ENCODE peak calls at places on chromosomes 1 and 21, in six cellular contexts. F is IMR-90, X is breast epithelium, O is vagina, J is heart left ventricle, A is uterus. W is an unnamed sample.

GRCh38 chr1:57067863-57068262 is 102.0 kb upstream of the C8B start:
- DNase-seq in F (no peak), X (no peak), O (no peak), J (peak), A (no peak), W (no peak)

GRCh38 chr1:171441278-171441677 is 44.1 kb upstream of the PRRC2C start:
- DNase-seq in F (peak), X (no peak), O (no peak), J (no peak), A (no peak), W (no peak)

GRCh38 chr1:204267191-204267601 is 53.4 kb upstream of the GOLT1A start:
- DNase-seq in F (no peak), X (no peak), O (no peak), J (no peak), A (no peak), W (no peak)

GRCh38 chr1:27690205-27690604 is 18.2 kb upstream of the IFI6 start:
- DNase-seq in F (no peak), X (no peak), O (no peak), J (no peak), A (no peak), W (no peak)

GRCh38 chr1:204263240-204263848 is 49.6 kb upstream of the GOLT1A start:
- DNase-seq in F (peak), X (no peak), O (no peak), J (no peak), A (no peak), W (no peak)

GRCh38 chr1:26278835-26279597 is 870 bp upstream of the SH3BGRL3 start:
- DNase-seq in F (peak), X (no peak), O (peak), J (no peak), A (no peak), W (no peak)

GRCh38 chr1:45011837-45012638 is at the start of gene UROD:
- DNase-seq in F (peak), X (peak), O (no peak), J (peak), A (peak), W (peak)

GRCh38 chr1:28877132-28877781 is 37.1 kb upstream of the EPB41 start:
- DNase-seq in F (peak), X (peak), O (no peak), J (peak), A (peak), W (no peak)

GRCh38 chr1:10838541-10838940 is 42.1 kb upstream of the CASZ1 start:
- DNase-seq in F (no peak), X (no peak), O (no peak), J (no peak), A (no peak), W (no peak)

GRCh38 chr1:41435570-41436178 is 48.8 kb downstream of the EDN2 start:
- DNase-seq in F (no peak), X (no peak), O (no peak), J (no peak), A (no peak), W (no peak)

GRCh38 chr21:39014751-39015150 is 168.5 kb downstream of the PSMG1 start:
- DNase-seq in F (peak), X (no peak), O (no peak), J (no peak), A (no peak), W (no peak)

GRCh38 chr1:59427784-59428183 is 130.9 kb downstream of the FGGY start:
- DNase-seq in F (no peak), X (no peak), O (no peak), J (no peak), A (no peak), W (no peak)

DNA sequence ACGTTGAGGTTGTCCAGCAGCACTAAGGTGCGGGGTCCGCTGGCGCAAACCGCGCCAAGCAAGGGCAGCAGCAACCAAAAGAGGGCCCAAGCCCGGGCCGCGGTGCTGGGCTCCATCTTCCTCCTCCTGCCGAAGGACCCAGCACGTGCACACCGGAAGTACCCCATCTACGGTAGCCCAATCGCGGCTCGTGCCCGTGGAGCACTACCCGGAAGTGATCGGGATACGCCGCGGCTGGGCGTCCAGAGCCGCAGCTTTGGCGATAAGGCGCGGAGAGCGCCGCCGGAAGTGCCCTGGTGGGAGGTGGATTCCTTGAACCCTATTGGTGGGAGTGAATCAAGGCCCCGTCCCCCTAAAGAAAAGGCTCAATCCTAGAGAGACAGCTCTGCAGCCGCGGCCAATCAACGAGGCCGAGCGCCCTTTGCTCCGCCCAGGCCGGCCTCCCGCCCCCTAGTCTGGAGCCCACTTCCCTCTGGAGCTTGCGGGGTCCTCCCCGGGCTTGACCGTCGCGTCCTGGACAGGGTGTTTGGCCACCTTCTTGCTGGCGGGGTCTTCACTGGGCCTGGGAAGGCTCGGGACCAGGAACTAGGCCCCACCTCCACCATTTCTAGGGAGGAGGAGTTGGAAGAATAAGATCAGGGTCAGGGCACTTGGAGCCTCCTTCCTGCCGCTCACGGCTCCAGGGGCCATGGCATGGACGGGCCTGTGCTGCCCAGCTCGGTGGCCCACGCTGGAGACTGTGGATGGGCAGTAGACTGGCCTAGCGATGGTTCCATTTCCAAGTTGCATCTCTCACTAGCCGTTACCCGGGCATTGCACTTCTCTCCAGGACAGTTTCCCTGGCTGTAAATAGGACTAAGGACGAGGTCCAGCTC is at the start of gene DDOST:
- DNase-seq in F (peak), X (peak), O (no peak), J (peak), A (peak), W (peak)
- TF ChIP-seq POLR2A in F (peak), X (no peak), O (peak), J (no peak), A (peak), W (peak)

GRCh38 chr1:233121947-233122559 is 171.6 kb downstream of the NTPCR start:
- DNase-seq in F (peak), X (no peak), O (no peak), J (no peak), A (no peak), W (no peak)
- TF ChIP-seq POLR2A in F (no peak), X (no peak), O (no peak), J (no peak), A (no peak), W (no peak)

DNA sequence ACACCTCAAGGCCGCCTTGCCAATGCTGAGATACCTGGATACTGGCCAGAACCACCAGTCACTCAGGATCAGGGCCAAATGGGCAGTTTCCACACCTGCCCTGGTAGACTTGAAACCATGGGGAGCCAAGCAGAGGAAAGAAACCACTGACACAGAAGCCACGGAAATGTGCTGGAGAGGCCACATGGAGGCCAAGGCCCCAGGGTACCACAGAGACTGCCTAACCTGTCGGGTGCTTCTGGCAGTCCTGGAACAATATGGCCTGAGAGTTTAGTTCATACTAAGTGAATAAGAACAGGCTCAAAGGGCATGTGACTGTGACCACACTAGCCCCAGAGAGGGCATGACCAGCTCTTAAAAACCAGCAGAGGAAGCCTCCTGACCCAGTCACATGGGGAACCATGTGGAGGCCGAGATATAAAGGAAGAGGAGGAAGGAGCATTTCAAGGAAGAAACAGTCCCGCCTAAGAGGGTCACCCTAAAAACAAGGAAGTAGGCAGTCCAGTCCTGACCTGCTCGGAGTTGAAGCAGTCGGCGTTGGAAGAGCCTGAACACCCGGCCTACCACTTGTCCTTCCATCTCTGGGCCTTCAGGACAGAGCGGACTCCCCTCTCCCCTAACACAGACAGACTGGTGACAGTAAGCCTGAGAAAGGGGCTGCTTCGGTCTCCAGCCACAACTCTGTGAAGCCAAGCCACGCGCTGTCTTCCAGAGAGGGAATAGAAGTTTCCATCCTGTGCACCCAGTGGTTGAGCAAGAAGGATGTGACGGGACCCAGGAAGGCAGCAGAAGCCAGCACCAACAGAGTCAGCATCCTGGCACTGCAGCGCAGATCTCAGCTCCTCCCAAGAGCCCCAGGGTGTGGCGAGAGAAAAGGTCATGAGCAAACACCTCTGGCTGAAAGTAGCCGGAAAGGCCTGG is at the start of gene DENND2D:
- DNase-seq in F (no peak), X (peak), O (no peak), J (peak), A (no peak), W (no peak)
- TF ChIP-seq POLR2A in F (no peak), X (no peak), O (no peak), J (no peak), A (no peak), W (no peak)

GRCh38 chr1:31412732-31413404 is at the start of gene SERINC2:
- DNase-seq in F (no peak), X (no peak), O (no peak), J (no peak), A (no peak), W (no peak)
- TF ChIP-seq POLR2A in F (no peak), X (no peak), O (no peak), J (no peak), A (no peak), W (peak)

GRCh38 chr1:39900662-39901485 is 843 bp downstream of the MYCL start:
- DNase-seq in F (peak), X (no peak), O (no peak), J (no peak), A (no peak), W (no peak)

GRCh38 chr1:39902121-39902807 is 547 bp upstream of the MYCL start:
- DNase-seq in F (peak), X (peak), O (no peak), J (peak), A (peak), W (peak)

GRCh38 chr1:39898648-39899603 is 2.8 kb downstream of the MYCL start:
- DNase-seq in F (peak), X (no peak), O (no peak), J (no peak), A (no peak), W (peak)

GRCh38 chr1:39899611-39900538 is 1.8 kb downstream of the MYCL start:
- DNase-seq in F (no peak), X (no peak), O (no peak), J (no peak), A (no peak), W (no peak)

DNA sequence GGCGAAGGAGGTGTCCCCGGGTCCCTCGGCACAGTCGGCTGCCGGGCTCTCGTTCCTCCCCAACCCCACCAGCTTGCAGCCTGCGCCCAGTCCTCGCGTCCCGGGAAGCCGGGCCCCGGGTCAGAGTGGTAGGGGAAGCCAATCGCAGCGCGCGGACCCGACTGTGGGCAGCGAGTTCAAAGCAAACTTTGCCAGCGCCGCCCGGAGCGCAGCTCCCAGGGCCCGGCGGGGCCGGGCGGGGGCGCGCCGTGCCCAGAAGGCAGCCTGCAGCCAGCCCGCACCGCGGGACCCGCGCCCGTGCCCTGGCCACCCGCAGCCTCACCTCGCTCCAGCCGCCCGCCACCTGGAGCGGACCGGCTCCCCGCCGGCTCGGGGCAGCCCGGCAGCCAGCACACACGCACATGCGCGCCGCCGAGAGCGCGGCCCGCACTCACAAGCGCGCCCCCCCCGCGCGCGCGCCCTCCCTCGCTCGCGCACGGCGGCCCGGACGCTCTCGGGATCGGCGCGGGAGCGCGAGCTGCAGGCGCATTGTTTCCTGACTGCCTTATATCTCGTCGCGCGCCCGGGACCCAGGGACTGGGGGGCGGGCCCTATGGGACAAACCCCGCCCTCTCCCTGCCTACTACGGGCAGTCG is at the start of gene MYCL:
- DNase-seq in F (peak), X (peak), O (no peak), J (peak), A (peak), W (peak)
- TF ChIP-seq POLR2A in F (no peak), X (no peak), O (no peak), J (no peak), A (peak), W (no peak)

DNA sequence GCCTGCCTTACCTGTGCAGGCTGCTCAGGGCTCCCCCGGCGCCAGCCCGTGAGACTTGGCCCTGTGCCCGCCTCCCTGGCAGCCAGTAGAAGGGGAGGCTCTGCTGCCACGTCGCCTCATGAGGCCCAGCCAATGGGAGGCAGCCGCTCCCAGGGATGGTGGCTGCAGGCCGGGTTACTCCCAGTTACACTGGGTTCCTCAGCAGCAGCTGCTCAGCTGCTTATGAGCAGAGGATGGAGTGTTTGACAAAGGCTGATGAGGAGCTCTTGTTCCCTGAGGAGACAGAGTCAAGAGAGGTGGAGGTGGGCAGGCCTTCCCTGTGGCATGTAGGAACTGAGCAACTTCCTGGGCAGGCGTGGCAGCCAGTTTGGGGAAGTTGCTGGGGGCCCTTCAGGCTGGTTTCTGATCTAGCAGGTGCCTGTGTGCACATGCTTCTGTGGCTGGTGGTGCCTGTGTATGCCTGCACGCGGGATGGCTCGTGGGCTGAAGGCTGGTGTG is 5.6 kb downstream of the MFSD2A start:
- DNase-seq in F (no peak), X (peak), O (no peak), J (peak), A (no peak), W (peak)
- TF ChIP-seq POLR2A in F (no peak), X (no peak), O (no peak), J (no peak), A (no peak), W (peak)

GRCh38 chr1:65477414-65478378 is 57.2 kb downstream of the LEPR start:
- DNase-seq in F (no peak), X (no peak), O (no peak), J (no peak), A (no peak), W (no peak)

GRCh38 chr1:65478379-65479026 is 58.0 kb downstream of the LEPR start:
- DNase-seq in F (peak), X (no peak), O (no peak), J (no peak), A (no peak), W (no peak)

GRCh38 chr1:65471901-65472332 is 51.4 kb downstream of the LEPR start:
- DNase-seq in F (no peak), X (no peak), O (no peak), J (no peak), A (no peak), W (no peak)

GRCh38 chr1:65479805-65480204 is 59.3 kb downstream of the LEPR start:
- DNase-seq in F (no peak), X (no peak), O (no peak), J (no peak), A (no peak), W (no peak)

DNA sequence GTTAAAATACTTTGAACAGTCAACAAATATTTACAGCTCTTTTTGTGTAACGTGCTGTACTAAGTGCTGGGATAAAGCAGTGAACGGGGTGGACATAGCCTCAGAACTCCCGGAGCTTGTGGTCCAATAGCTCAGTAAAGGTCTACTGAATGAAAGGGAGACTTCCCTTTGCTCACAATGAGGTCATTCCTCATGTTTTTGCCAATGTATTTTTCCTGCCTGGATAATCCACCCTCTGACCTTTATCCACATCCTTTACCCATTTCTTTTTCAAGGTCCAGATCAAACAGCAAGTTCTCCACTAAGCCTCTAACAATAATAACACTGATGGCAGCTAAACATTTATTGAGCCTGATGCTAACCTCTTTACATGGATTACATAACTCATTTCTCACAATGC is 55.9 kb downstream of the LEPR start:
- DNase-seq in F (no peak), X (no peak), O (no peak), J (no peak), A (no peak), W (no peak)
- TF ChIP-seq POLR2A in F (no peak), X (no peak), O (no peak), J (no peak), A (no peak), W (no peak)

GRCh38 chr21:45405271-45405818 is 380 bp downstream of the COL18A1 start:
- DNase-seq in F (peak), X (no peak), O (no peak), J (peak), A (peak), W (peak)
- TF ChIP-seq POLR2A in F (peak), X (no peak), O (peak), J (no peak), A (peak), W (peak)

GRCh38 chr1:150550222-150551048 is 1.2 kb downstream of the ADAMTSL4 start:
- DNase-seq in F (no peak), X (no peak), O (no peak), J (no peak), A (peak), W (no peak)

GRCh38 chr1:150548324-150548631 is 930 bp upstream of the ADAMTSL4 start:
- DNase-seq in F (no peak), X (no peak), O (no peak), J (no peak), A (no peak), W (no peak)

GRCh38 chr1:150548632-150549495 is at the start of gene ADAMTSL4:
- DNase-seq in F (peak), X (no peak), O (no peak), J (no peak), A (peak), W (peak)

GRCh38 chr1:150551049-150551783 is 2.0 kb downstream of the ADAMTSL4 start:
- DNase-seq in F (no peak), X (no peak), O (no peak), J (no peak), A (no peak), W (no peak)

GRCh38 chr1:150549496-150550221 is 451 bp downstream of the ADAMTSL4 start:
- DNase-seq in F (no peak), X (no peak), O (no peak), J (no peak), A (peak), W (peak)
- TF ChIP-seq POLR2A in F (no peak), X (no peak), O (no peak), J (no peak), A (no peak), W (no peak)

DNA sequence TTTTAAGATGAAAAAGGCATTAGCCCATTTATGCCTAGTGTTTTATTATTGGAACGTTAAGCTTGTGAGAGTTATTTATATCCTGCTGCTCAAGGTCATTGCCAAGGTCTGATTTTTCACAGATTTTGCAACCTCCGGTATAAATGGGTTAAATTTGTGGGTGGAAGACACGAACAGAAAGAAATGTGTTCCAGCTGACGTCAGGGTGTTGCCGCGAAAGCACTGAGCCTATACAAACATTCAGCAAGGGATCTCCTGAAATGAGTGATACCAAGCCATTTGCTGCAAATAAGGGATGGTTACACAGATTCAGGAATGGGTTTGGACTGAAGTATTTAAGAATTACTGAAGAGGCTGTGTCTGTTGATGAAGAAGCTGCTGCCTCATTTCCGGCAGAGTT is 32.2 kb downstream of the TMED5 start:
- DNase-seq in F (peak), X (no peak), O (no peak), J (no peak), A (no peak), W (no peak)
- TF ChIP-seq POLR2A in F (no peak), X (no peak), O (no peak), J (no peak), A (no peak), W (no peak)

W was measured in erythroblast.